ENCODE peak calls at places on chromosome 21, in five cellular contexts. N is kidney epithelial cell, X is colonic mucosa, U is AG09309, I is epithelial cell of esophagus. K is an unnamed sample.

GRCh38 chr21:38244885-38245869 is 11.6 kb upstream of the KCNJ15 start:
- DNase-seq in N (peak; percentile 98), X (no peak), U (peak; percentile 95), I (peak; percentile 88), K (peak; percentile 89)

GRCh38 chr21:31786164-31786920 is 54.4 kb upstream of the SCAF4 start:
- DNase-seq in N (no peak), X (no peak), U (no peak), I (no peak), K (no peak)

GRCh38 chr21:32328595-32328994 is 29.9 kb downstream of the MRAP start:
- DNase-seq in N (no peak), X (no peak), U (no peak), I (no peak), K (no peak)

GRCh38 chr21:39153373-39153772 is 29.9 kb downstream of the PSMG1 start:
- DNase-seq in N (no peak), X (no peak), U (no peak), I (peak; percentile 16), K (peak; percentile 18)

GRCh38 chr21:36759348-36760083 is 60.6 kb downstream of the SIM2 start:
- DNase-seq in N (no peak), X (no peak), U (no peak), I (no peak), K (no peak)

GRCh38 chr21:27112186-27112585 is 145.3 kb upstream of the ADAMTS5 start:
- DNase-seq in N (no peak), X (no peak), U (no peak), I (peak; percentile 89), K (no peak)

GRCh38 chr21:31363720-31364119 is 19.7 kb upstream of the TIAM1 start:
- DNase-seq in N (no peak), X (no peak), U (no peak), I (no peak), K (no peak)

GRCh38 chr21:26124421-26124833 is 46.1 kb downstream of the APP start:
- DNase-seq in N (no peak), X (no peak), U (no peak), I (peak; percentile 68), K (no peak)

GRCh38 chr21:45225741-45226327 is 61.9 kb downstream of the POFUT2 start:
- DNase-seq in N (no peak), X (no peak), U (no peak), I (no peak), K (no peak)

GRCh38 chr21:36861595-36861883 is 104.9 kb downstream of the HLCS start:
- DNase-seq in N (no peak), X (no peak), U (no peak), I (no peak), K (no peak)

GRCh38 chr21:10511116-10511515 is 10.3 kb upstream of the TPTE start:
- DNase-seq in N (no peak), X (no peak), U (no peak), I (no peak), K (no peak)

GRCh38 chr21:31908106-31909031 is 35.5 kb downstream of the HUNK start:
- DNase-seq in N (no peak), X (peak; percentile 67), U (peak; percentile 45), I (peak; percentile 10), K (no peak)

GRCh38 chr21:37380349-37381323 is 14.1 kb downstream of the DYRK1A start:
- DNase-seq in N (no peak), X (peak; percentile 34), U (no peak), I (peak; percentile 49), K (no peak)

GRCh38 chr21:26756491-26757159 is 88.6 kb downstream of the ADAMTS1 start:
- DNase-seq in N (peak; percentile 80), X (no peak), U (peak; percentile 61), I (no peak), K (no peak)

GRCh38 chr21:43646550-43647260 is 12.6 kb downstream of the HSF2BP start:
- DNase-seq in N (peak; percentile 70), X (peak; percentile 95), U (peak; percentile 75), I (peak; percentile 97), K (peak; percentile 92)

GRCh38 chr21:46325073-46325912 is 1.3 kb downstream of the PCNT start:
- DNase-seq in N (no peak), X (peak; percentile 60), U (no peak), I (peak; percentile 71), K (peak; percentile 64)
- TF ChIP-seq CTCF in N (peak; percentile 63), X (no peak), U (peak; percentile 38), I (peak; percentile 40), K (peak; percentile 23)

DNA sequence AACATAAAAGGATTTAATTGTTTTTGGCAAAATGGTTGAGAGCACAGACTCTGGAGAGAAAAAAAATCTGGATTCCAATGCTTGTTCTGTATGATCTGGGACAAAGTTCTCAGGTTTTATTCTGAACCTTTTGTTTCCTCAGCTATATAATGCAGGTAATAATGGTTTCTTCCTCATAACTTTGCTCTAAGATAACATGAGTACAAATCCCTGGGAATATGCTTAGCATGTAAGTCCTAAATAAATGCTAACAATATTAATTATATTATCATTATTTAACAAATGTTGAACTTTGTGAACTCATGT is 44.5 kb downstream of the RBM11 start:
- DNase-seq in N (no peak), X (no peak), U (no peak), I (no peak), K (no peak)
- H3K4me3 ChIP-seq in N (no peak overlapping the region), X (no peak overlapping the region), U (no peak overlapping the region), I (no peak overlapping the region), K (no peak overlapping the region)

DNA sequence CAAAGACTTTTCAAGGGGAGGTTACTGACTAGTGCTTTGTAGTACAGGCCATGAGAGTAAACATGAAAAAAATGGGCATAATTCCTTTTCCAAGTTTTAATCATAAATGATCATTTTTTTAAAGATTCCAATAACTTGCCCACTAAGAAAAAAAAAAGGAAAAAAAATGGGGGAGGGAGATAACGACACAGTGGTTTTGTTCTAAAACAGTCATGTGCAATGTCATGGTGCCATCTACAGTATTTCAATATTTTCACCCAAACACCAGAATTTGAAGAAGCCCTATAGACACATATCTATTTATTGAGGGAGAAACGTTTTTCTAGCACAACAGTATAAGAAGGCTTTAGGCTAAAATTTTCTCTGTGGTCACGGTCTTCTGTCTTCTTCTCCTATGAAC is 250.2 kb downstream of the LTN1 start:
- DNase-seq in N (no peak), X (no peak), U (no peak), I (peak; percentile 54), K (no peak)
- TF ChIP-seq CTCF in N (no peak), X (no peak), U (peak; percentile 49), I (peak; percentile 35), K (no peak)

GRCh38 chr21:28883931-28884330 is 108.7 kb downstream of the LTN1 start:
- DNase-seq in N (no peak), X (no peak), U (peak; percentile 10), I (no peak), K (no peak)
- H3K4me3 ChIP-seq in N (no peak overlapping the region), X (no peak overlapping the region), U (no peak overlapping the region), I (no peak overlapping the region), K (peak overlapping the region; percentile 80)

GRCh38 chr21:41143596-41144325 is 24.2 kb upstream of the BACE2 start:
- DNase-seq in N (no peak), X (no peak), U (no peak), I (no peak), K (no peak)

GRCh38 chr21:41149199-41149598 is 18.8 kb upstream of the BACE2 start:
- DNase-seq in N (no peak), X (no peak), U (no peak), I (no peak), K (no peak)

GRCh38 chr21:41148798-41149197 is 19.2 kb upstream of the BACE2 start:
- DNase-seq in N (no peak), X (no peak), U (no peak), I (no peak), K (no peak)

GRCh38 chr21:41147979-41148355 is 20.0 kb upstream of the BACE2 start:
- DNase-seq in N (no peak), X (no peak), U (no peak), I (no peak), K (no peak)

DNA sequence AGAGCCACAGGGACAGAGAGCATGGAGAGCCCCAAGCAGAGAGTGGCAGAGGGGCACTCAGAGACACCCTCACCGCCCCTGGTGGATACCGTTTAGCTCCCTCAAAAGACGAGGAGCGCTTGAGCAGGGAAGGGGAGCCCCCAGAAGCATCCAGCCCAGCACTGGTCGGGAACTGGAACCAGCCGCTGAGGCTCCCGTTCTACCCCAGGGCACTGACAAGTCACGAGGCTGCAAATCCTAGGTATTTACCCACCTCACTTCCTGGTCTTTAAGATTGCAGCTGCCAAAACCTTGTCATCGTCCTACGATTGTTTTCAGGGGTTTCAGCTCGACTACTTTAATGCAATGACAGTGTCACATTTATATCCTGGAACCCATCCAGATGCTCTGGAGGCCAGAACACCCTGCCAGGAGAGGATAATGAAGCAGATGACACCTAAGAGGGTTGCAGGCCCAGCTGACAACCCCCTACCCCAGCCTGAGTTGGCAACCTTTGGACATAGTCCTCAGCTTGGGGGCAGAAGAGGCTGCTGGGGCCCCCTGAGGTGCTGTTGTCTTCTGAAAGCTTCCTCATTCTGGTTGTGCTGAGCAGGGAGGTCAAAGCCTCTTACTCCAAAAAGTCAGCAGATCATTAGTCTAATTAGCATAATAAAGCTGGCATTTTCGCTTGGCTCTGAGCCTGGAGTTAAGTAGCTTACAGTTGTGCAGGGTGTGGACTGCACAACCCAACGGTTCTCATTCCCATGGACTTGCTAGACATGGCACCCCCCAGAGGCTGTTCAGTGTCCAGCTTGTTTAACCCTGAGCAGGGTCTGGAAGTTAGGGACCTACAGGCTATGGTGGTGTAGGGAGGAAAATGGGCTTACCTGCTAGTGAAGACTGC is 20.6 kb upstream of the BACE2 start:
- DNase-seq in N (no peak), X (no peak), U (no peak), I (no peak), K (no peak)
- TF ChIP-seq CTCF in N (no peak), X (no peak), U (no peak), I (no peak), K (no peak)